ENCODE peak calls at places on chromosomes 12 and 14, in four cellular contexts. E is foreskin fibroblast, G is astrocyte, H is Panc1. F is an unnamed sample.

GRCh38 chr12:94795520-94795919 is 145.2 kb upstream of the TMCC3 start:
- DNase-seq in E (peak; percentile 54), G (peak; percentile 47), H (no peak), F (peak; percentile 46)

GRCh38 chr14:100286484-100287191 is 19.6 kb downstream of the SLC25A29 start:
- DNase-seq in E (no peak), G (no peak), H (no peak), F (no peak)

GRCh38 chr14:89025581-89026236 is 201.3 kb downstream of the TTC8 start:
- DNase-seq in E (peak; percentile 66), G (no peak), H (no peak), F (peak; percentile 52)

GRCh38 chr12:53381739-53382630 is 2.0 kb downstream of the SP1 start:
- DNase-seq in H (no peak), G (no peak), E (peak; percentile 50), F (peak; percentile 77)

GRCh38 chr12:14314801-14315200 is 50.7 kb upstream of the ATF7IP start:
- DNase-seq in G (no peak), H (no peak), E (no peak), F (no peak)

GRCh38 chr12:132601171-132601883 is 9.1 kb downstream of the LRCOL1 start:
- DNase-seq in E (no peak), H (no peak), G (no peak), F (no peak)

GRCh38 chr14:53929871-53930685 is 26.5 kb downstream of the BMP4 start:
- DNase-seq in G (no peak), H (peak; percentile 4), E (no peak), F (no peak)

GRCh38 chr14:90985601-90986242 is 74.7 kb downstream of the RPS6KA5 start:
- DNase-seq in E (no peak), G (no peak), H (no peak), F (no peak)

GRCh38 chr14:75401356-75401755 is 26.5 kb upstream of the JDP2 start:
- DNase-seq in H (no peak), E (no peak), G (no peak), F (peak; percentile 56)

GRCh38 chr14:95519699-95520098 is 3.2 kb upstream of the SYNE3 start:
- DNase-seq in E (peak; percentile 87), H (no peak), G (peak; percentile 78), F (peak; percentile 92)

GRCh38 chr12:78099806-78100205 is 269.1 kb downstream of the NAV3 start:
- DNase-seq in H (no peak), E (no peak), G (no peak), F (no peak)

GRCh38 chr12:99026332-99027116 is 381.4 kb downstream of the APAF1 start:
- DNase-seq in E (no peak), G (no peak), H (no peak), F (no peak)

GRCh38 chr12:50923361-50924130 is 28.8 kb upstream of the HIGD1C start:
- DNase-seq in E (no peak), G (no peak), H (no peak), F (peak; percentile 55)

GRCh38 chr14:61565836-61566536 is 129.3 kb upstream of the HIF1A start:
- DNase-seq in E (no peak), G (peak; percentile 93), H (no peak), F (peak; percentile 94)

GRCh38 chr12:9032202-9032964 is 43.0 kb downstream of the KLRG1 start:
- DNase-seq in G (no peak), E (no peak), H (no peak), F (no peak)

GRCh38 chr14:103547941-103548462 is 14.5 kb downstream of the BAG5 start:
- DNase-seq in E (no peak), H (no peak), G (no peak), F (no peak)

GRCh38 chr12:28090835-28091234 is 99.4 kb upstream of the CCDC91 start:
- DNase-seq in H (no peak), G (no peak), E (no peak), F (no peak)

GRCh38 chr14:86712176-86712575 is 1182.2 kb downstream of the FLRT2 start:
- DNase-seq in H (no peak), G (no peak), E (no peak), F (no peak)

GRCh38 chr12:45890276-45890675 is 100.1 kb downstream of the SCAF11 start:
- DNase-seq in H (no peak), G (no peak), E (no peak), F (no peak)

GRCh38 chr12:128365831-128366231 is 98.9 kb downstream of the TMEM132C start:
- DNase-seq in H (no peak), G (no peak), E (no peak), F (no peak)

GRCh38 chr14:36647827-36648753 is 13.6 kb upstream of the PAX9 start:
- DNase-seq in E (no peak), H (no peak), G (peak; percentile 15), F (peak; percentile 26)

GRCh38 chr14:23601845-23602180 is 23.2 kb upstream of the JPH4 start:
- DNase-seq in E (no peak), G (no peak), H (no peak), F (no peak)

GRCh38 chr12:57461904-57462306 is 2.3 kb downstream of the GLI1 start:
- DNase-seq in H (no peak), E (no peak), G (peak; percentile 21), F (peak; percentile 22)

GRCh38 chr12:69733638-69734037 is 5.0 kb upstream of the RAB3IP start:
- DNase-seq in E (no peak), H (no peak), G (no peak), F (no peak)

GRCh38 chr12:53750812-53751335 is 905 bp downstream of the CISTR start:
- DNase-seq in G (peak; percentile 16), E (no peak), H (no peak), F (no peak)

GRCh38 chr14:77339407-77339806 is 18.6 kb downstream of the GSTZ1 start:
- DNase-seq in G (no peak), E (peak; percentile 54), H (no peak), F (peak; percentile 59)

GRCh38 chr12:59646636-59647035 is 50.8 kb downstream of the SLC16A7 start:
- DNase-seq in H (no peak), G (no peak), E (peak; percentile 35), F (no peak)

GRCh38 chr14:32608880-32609279 is 279.8 kb downstream of the AKAP6 start:
- DNase-seq in E (no peak), G (peak; percentile 90), H (no peak), F (peak; percentile 67)

GRCh38 chr12:76720068-76720467 is 43.8 kb upstream of the ZDHHC17 start:
- DNase-seq in G (peak; percentile 87), E (peak; percentile 29), H (no peak), F (peak; percentile 39)

GRCh38 chr14:100605706-100606686 is 18.8 kb upstream of the BEGAIN start:
- DNase-seq in E (no peak), G (peak; percentile 33), H (no peak), F (no peak)

GRCh38 chr12:116389990-116390655 is 112.6 kb upstream of the MED13L start:
- DNase-seq in G (peak; percentile 99), H (no peak), E (peak; percentile 91), F (peak; percentile 98)

GRCh38 chr14:97021001-97021400 is 223.8 kb downstream of the VRK1 start:
- DNase-seq in H (no peak), G (no peak), E (no peak), F (no peak)

GRCh38 chr14:81946808-81947798 is 413.4 kb upstream of the SEL1L start:
- DNase-seq in E (no peak), G (peak; percentile 0), H (no peak), F (no peak)

GRCh38 chr14:85315891-85316290 is 214.1 kb upstream of the FLRT2 start:
- DNase-seq in E (no peak), H (no peak), G (no peak), F (no peak)

GRCh38 chr14:58026219-58026618 is 125.8 kb downstream of the ARMH4 start:
- DNase-seq in E (no peak), G (no peak), H (no peak), F (no peak)

GRCh38 chr12:117090816-117091711 is 8.2 kb downstream of the TESC start:
- DNase-seq in H (no peak), G (no peak), E (no peak), F (no peak)

GRCh38 chr12:43883748-43884147 is 47.9 kb downstream of the TMEM117 start:
- DNase-seq in H (no peak), E (no peak), G (no peak), F (peak; percentile 67)

GRCh38 chr12:125134576-125134975 is 69.3 kb downstream of the AACS start:
- DNase-seq in G (no peak), H (no peak), E (no peak), F (no peak)

GRCh38 chr14:60164717-60165546 is at the start of gene DHRS7:
- DNase-seq in H (peak; percentile 42), E (peak; percentile 85), G (peak; percentile 68), F (peak; percentile 70)

GRCh38 chr12:89087149-89087834 is 265.0 kb downstream of the DUSP6 start:
- DNase-seq in E (no peak), G (no peak), H (no peak), F (no peak)

DNA sequence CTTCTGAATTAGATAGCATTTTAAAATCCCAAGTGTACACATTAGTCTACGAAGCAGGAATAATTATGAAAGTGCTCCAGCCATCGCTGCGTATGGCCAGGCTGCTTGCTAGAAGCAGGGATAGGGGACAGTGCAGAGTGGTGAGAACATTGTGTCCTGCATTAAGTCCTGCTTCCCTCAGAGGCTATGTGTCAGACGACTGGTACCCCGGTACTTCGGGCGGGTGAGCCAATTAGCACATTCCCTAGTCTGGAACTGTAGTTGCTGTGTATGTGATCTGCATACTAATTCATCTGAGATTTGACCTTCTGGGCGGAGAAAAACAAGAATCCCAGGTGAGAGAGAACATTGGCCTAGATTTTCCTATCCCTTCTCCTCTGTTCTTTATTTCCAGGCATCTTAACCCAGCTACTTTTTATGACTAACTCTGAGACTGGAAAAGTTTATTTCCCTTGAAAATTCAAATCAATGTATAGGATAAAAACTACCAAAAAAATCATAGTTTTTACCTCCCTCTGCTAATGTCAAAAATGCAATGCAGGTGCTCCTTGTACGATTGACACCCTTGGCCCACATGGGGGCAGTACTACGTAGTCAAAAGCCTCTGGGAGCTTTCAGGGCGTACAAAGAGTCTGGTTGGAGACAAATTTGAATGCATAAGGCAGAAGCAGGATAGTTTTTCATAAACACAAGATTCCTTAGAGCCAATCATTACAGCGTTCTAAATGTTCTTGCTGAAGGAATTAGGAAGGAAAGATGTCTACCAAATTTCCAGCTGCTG is 764.3 kb downstream of the NOVA1 start:
- DNase-seq in H (no peak), E (no peak), G (peak; percentile 3), F (peak; percentile 64)
- TF ChIP-seq CTCF in H (peak; percentile 33), E (no peak), G (peak; percentile 66), F (peak; percentile 61)

GRCh38 chr12:108567974-108568652 is 5.7 kb downstream of the ISCU start:
- DNase-seq in E (no peak), H (no peak), G (peak; percentile 68), F (no peak)
- TF ChIP-seq CTCF in E (no peak), H (no peak), G (no peak), F (no peak)

GRCh38 chr12:123269395-123269892 is 2.2 kb downstream of the CDK2AP1 start:
- DNase-seq in H (no peak), E (peak; percentile 60), G (peak; percentile 65), F (peak; percentile 58)
- TF ChIP-seq CTCF in H (no peak), E (no peak), G (no peak), F (no peak)

GRCh38 chr12:67926063-67926462 is 63.2 kb upstream of the IFNG-AS1 start:
- DNase-seq in G (no peak), E (no peak), H (no peak), F (no peak)
- TF ChIP-seq CTCF in G (no peak), E (no peak), H (no peak), F (no peak)

GRCh38 chr14:21103165-21103709 is 2.4 kb downstream of the TMEM253 start:
- DNase-seq in H (no peak), G (no peak), E (no peak), F (no peak)
- TF ChIP-seq CTCF in H (no peak), G (no peak), E (no peak), F (no peak)